ENCODE peak calls at places on chromosome X, in six cellular contexts. One of them, this sample, is unnamed.

GRCh38 chrX:20265221-20265725 is 1.4 kb downstream of the RPS6KA3 start:
- DNase-seq in heart left ventricle: peak
- DNase-seq in lower leg skin: peak
- DNase-seq in fibroblast of lung: peak
- DNase-seq in ovary: peak
- DNase-seq in OCI-LY7: peak
- DNase-seq in this sample: peak

GRCh38 chrX:101359966-101360365 is 11.4 kb upstream of the TIMM8A start:
- DNase-seq in OCI-LY7: no peak
- DNase-seq in lower leg skin: no peak
- DNase-seq in ovary: no peak
- DNase-seq in fibroblast of lung: peak
- DNase-seq in heart left ventricle: no peak
- DNase-seq in this sample: no peak

GRCh38 chrX:8288590-8288989 is 117.5 kb upstream of the VCX2 start:
- DNase-seq in fibroblast of lung: no peak
- DNase-seq in OCI-LY7: no peak
- DNase-seq in lower leg skin: no peak
- DNase-seq in ovary: no peak
- DNase-seq in heart left ventricle: no peak
- DNase-seq in this sample: no peak

GRCh38 chrX:117120700-117121099 is 657.9 kb upstream of the CT83 start:
- DNase-seq in lower leg skin: no peak
- DNase-seq in fibroblast of lung: no peak
- DNase-seq in OCI-LY7: no peak
- DNase-seq in heart left ventricle: no peak
- DNase-seq in ovary: no peak
- DNase-seq in this sample: no peak

GRCh38 chrX:151346931-151347543 is 50.0 kb upstream of the VMA21 start:
- DNase-seq in fibroblast of lung: no peak
- DNase-seq in ovary: no peak
- DNase-seq in heart left ventricle: no peak
- DNase-seq in lower leg skin: no peak
- DNase-seq in OCI-LY7: no peak
- DNase-seq in this sample: no peak

GRCh38 chrX:153569475-153569874 is 29.5 kb downstream of the CCNQ start:
- DNase-seq in OCI-LY7: no peak
- DNase-seq in ovary: no peak
- DNase-seq in lower leg skin: no peak
- DNase-seq in fibroblast of lung: no peak
- DNase-seq in heart left ventricle: no peak
- DNase-seq in this sample: no peak

GRCh38 chrX:49186125-49187027 is at the start of gene PRICKLE3:
- DNase-seq in fibroblast of lung: peak
- DNase-seq in ovary: peak
- DNase-seq in heart left ventricle: peak
- DNase-seq in lower leg skin: peak
- DNase-seq in OCI-LY7: peak
- DNase-seq in this sample: peak

GRCh38 chrX:1417921-1418875 is 26.3 kb upstream of the SLC25A6 start:
- DNase-seq in OCI-LY7: no peak
- DNase-seq in heart left ventricle: no peak
- DNase-seq in fibroblast of lung: no peak
- DNase-seq in lower leg skin: no peak
- DNase-seq in ovary: no peak
- DNase-seq in this sample: no peak

GRCh38 chrX:55598333-55598732 is 24.9 kb upstream of the FOXR2 start:
- DNase-seq in fibroblast of lung: no peak
- DNase-seq in ovary: no peak
- DNase-seq in heart left ventricle: no peak
- DNase-seq in lower leg skin: no peak
- DNase-seq in OCI-LY7: no peak
- DNase-seq in this sample: no peak

GRCh38 chrX:79413009-79413408 is 45.9 kb upstream of the ITM2A start:
- DNase-seq in ovary: no peak
- DNase-seq in lower leg skin: no peak
- DNase-seq in heart left ventricle: no peak
- DNase-seq in OCI-LY7: peak
- DNase-seq in fibroblast of lung: no peak
- DNase-seq in this sample: no peak

GRCh38 chrX:16633754-16634153 is 16.2 kb upstream of the S100G start:
- DNase-seq in heart left ventricle: no peak
- DNase-seq in lower leg skin: no peak
- DNase-seq in OCI-LY7: no peak
- DNase-seq in ovary: no peak
- DNase-seq in fibroblast of lung: peak
- DNase-seq in this sample: no peak

GRCh38 chrX:91311969-91312368 is 122.7 kb upstream of the PABPC5 start:
- DNase-seq in heart left ventricle: no peak
- DNase-seq in ovary: no peak
- DNase-seq in fibroblast of lung: no peak
- DNase-seq in OCI-LY7: no peak
- DNase-seq in lower leg skin: no peak
- DNase-seq in this sample: no peak
- TF ChIP-seq CTCF in heart left ventricle: no peak
- TF ChIP-seq CTCF in ovary: no peak
- TF ChIP-seq CTCF in fibroblast of lung: no peak
- TF ChIP-seq CTCF in OCI-LY7: no peak
- TF ChIP-seq CTCF in lower leg skin: no peak
- TF ChIP-seq CTCF in this sample: no peak

GRCh38 chrX:13990126-13990525 is 39.6 kb downstream of the GEMIN8 start:
- DNase-seq in fibroblast of lung: no peak
- DNase-seq in ovary: no peak
- DNase-seq in OCI-LY7: no peak
- DNase-seq in heart left ventricle: no peak
- DNase-seq in lower leg skin: no peak
- DNase-seq in this sample: no peak

GRCh38 chrX:13996650-13997049 is 33.0 kb downstream of the GEMIN8 start:
- DNase-seq in fibroblast of lung: no peak
- DNase-seq in lower leg skin: no peak
- DNase-seq in heart left ventricle: no peak
- DNase-seq in OCI-LY7: no peak
- DNase-seq in ovary: no peak
- DNase-seq in this sample: no peak

GRCh38 chrX:13994681-13995080 is 35.0 kb downstream of the GEMIN8 start:
- DNase-seq in heart left ventricle: no peak
- DNase-seq in fibroblast of lung: no peak
- DNase-seq in ovary: no peak
- DNase-seq in OCI-LY7: no peak
- DNase-seq in lower leg skin: no peak
- DNase-seq in this sample: no peak

GRCh38 chrX:13994104-13994503 is 35.6 kb downstream of the GEMIN8 start:
- DNase-seq in ovary: no peak
- DNase-seq in heart left ventricle: no peak
- DNase-seq in lower leg skin: no peak
- DNase-seq in OCI-LY7: no peak
- DNase-seq in fibroblast of lung: no peak
- DNase-seq in this sample: no peak
- TF ChIP-seq CTCF in ovary: no peak
- TF ChIP-seq CTCF in heart left ventricle: no peak
- TF ChIP-seq CTCF in lower leg skin: no peak
- TF ChIP-seq CTCF in OCI-LY7: no peak
- TF ChIP-seq CTCF in fibroblast of lung: no peak
- TF ChIP-seq CTCF in this sample: no peak

DNA sequence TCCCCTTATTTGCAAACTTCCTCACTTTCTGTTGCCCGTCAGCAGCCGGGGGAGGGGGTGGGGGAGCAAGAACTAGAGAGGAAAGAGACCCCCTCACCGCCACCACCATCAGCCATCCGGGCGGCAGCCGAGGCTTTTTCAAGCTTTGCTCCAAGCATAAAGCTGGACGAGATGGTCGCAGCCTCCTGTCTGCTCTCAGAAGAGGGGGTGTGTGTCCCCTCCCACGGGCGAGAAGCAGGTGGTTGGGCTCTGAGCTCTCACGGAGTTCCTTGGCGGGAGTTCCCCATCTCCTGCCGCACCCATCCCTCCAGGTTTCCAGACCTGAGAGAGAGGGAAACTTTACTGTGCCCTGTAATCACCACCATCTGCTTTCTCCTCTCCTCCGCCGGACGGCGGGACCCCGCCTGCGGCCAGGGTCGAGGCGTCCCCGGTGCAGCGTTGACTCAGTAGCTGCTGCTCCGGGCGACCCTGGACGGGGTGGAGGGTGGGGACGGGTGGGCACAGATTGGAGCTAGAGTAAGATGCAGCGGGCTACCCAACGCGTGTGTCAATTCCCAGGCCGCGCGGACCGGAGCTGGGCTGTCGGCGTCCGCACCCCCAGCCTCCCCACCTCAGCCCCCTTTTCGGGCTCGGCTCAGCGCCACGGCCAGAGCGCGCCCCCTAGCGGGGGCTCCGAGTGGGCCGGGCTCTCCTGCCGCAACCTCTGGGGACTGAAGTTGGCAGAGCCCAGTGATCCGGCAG is 4.8 kb upstream of the ARX start:
- DNase-seq in lower leg skin: no peak
- DNase-seq in ovary: peak
- DNase-seq in heart left ventricle: no peak
- DNase-seq in fibroblast of lung: no peak
- DNase-seq in OCI-LY7: peak
- DNase-seq in this sample: no peak
- TF ChIP-seq CTCF in lower leg skin: no peak
- TF ChIP-seq CTCF in ovary: peak
- TF ChIP-seq CTCF in heart left ventricle: peak
- TF ChIP-seq CTCF in fibroblast of lung: no peak
- TF ChIP-seq CTCF in OCI-LY7: peak
- TF ChIP-seq CTCF in this sample: peak

DNA sequence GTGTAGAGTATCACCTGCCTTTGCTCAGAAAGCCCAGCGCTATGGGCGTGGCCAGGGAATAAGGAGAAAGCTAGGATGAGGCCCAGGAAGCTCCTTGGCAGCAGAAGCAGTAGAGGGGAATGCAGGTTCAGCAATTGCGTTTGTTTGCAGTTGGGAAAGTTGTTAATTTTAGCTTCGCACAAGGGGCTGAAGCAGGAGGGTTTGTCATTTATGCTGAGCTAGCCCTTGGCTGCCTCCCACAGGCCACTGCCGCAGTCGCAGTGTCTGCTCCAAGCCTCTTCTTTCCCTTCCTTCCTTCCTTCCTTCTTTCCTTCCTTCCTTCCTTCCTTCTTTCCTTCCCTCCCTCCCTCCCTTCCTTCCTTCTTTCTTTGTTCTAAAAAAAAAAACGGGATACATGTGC is 21.5 kb downstream of the FRMPD3 start:
- DNase-seq in ovary: no peak
- DNase-seq in OCI-LY7: no peak
- DNase-seq in lower leg skin: peak
- DNase-seq in fibroblast of lung: no peak
- DNase-seq in heart left ventricle: no peak
- DNase-seq in this sample: no peak
- TF ChIP-seq CTCF in ovary: no peak
- TF ChIP-seq CTCF in OCI-LY7: peak
- TF ChIP-seq CTCF in lower leg skin: no peak
- TF ChIP-seq CTCF in fibroblast of lung: no peak
- TF ChIP-seq CTCF in heart left ventricle: no peak
- TF ChIP-seq CTCF in this sample: no peak

DNA sequence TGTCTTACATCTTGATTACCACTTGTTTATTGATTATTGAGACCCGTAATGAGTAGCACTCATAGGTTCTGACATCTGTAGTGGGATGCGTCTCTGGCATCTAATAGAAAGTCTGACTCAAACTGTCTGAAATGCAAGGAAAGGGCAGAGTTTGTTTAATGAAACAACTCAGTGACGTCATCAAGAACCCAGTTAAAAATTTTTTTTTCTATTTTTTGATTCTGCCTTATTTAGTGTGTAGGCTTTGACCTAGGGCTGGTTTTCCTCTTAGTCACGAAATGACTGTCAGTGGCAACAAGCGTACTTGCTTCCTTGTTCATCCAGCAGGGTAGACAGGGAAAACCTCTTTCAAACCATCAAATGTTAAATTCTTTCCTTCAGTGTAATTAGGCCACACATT is 3.1 kb upstream of the CDKL5 start:
- DNase-seq in ovary: no peak
- DNase-seq in OCI-LY7: no peak
- DNase-seq in lower leg skin: no peak
- DNase-seq in fibroblast of lung: peak
- DNase-seq in heart left ventricle: no peak
- DNase-seq in this sample: no peak
- TF ChIP-seq CTCF in ovary: no peak
- TF ChIP-seq CTCF in OCI-LY7: no peak
- TF ChIP-seq CTCF in lower leg skin: no peak
- TF ChIP-seq CTCF in fibroblast of lung: no peak
- TF ChIP-seq CTCF in heart left ventricle: no peak
- TF ChIP-seq CTCF in this sample: no peak

DNA sequence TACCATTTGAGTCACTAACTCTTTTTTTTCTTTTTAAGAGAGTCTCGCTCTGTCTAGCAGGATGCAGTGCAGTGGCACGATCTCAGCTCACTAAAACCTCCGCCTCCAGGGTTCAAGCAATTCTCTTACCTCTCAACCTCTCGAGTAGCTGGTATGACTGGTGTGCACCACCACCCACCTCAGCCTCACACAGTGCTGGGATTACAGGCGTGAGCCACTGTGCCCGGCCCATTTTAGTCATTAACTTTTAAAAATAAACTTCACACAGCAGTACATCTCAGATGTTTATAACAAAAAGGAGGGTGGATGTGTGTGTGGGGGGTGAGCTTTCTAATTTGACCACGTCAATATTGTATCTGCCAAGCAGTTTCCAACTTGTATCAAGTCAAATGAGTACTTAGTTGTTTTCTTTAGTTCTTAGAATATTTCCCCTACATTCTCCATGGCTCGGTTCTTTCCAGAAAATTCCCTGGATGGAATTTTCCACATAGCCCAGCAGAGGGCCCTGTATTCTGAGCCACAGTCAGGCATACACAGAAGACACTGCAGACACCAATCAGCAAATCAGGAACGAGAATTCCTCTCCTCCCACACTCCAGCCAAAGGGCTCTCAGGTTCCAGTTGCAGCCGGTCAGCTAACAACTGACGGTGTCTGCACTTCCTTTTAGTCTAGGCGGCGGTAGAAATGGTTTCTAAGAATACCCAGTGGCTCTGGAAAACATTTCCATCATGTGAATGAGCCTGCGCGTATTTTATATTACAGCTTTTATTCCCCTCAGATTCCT is 20.1 kb upstream of the ARAF start:
- DNase-seq in fibroblast of lung: peak
- DNase-seq in ovary: peak
- DNase-seq in OCI-LY7: no peak
- DNase-seq in lower leg skin: peak
- DNase-seq in heart left ventricle: peak
- DNase-seq in this sample: peak
- TF ChIP-seq CTCF in fibroblast of lung: peak
- TF ChIP-seq CTCF in ovary: peak
- TF ChIP-seq CTCF in OCI-LY7: peak
- TF ChIP-seq CTCF in lower leg skin: no peak
- TF ChIP-seq CTCF in heart left ventricle: peak
- TF ChIP-seq CTCF in this sample: peak

GRCh38 chrX:87337267-87337666 is 180.3 kb upstream of the KLHL4 start:
- DNase-seq in lower leg skin: no peak
- DNase-seq in OCI-LY7: no peak
- DNase-seq in fibroblast of lung: no peak
- DNase-seq in ovary: no peak
- DNase-seq in heart left ventricle: no peak
- DNase-seq in this sample: no peak
- TF ChIP-seq CTCF in lower leg skin: no peak
- TF ChIP-seq CTCF in OCI-LY7: no peak
- TF ChIP-seq CTCF in fibroblast of lung: no peak
- TF ChIP-seq CTCF in ovary: no peak
- TF ChIP-seq CTCF in heart left ventricle: no peak
- TF ChIP-seq CTCF in this sample: no peak

This sample was measured in right atrium auricular region.